ENCODE peak calls at places on chromosomes 6 and 20, in five cellular contexts. Z is lung, P is IMR-90, U is lower lobe of right lung, D is cardiac muscle cell. N is an unnamed sample. For H3K4me1, the result is how much of the 10 kb centered on the place peaks cover.

GRCh38 chr6:37190159-37190535 is 20.2 kb downstream of the PIM1 start:
- DNase-seq in U (no peak), Z (no peak), D (no peak), P (peak), N (no peak)

GRCh38 chr20:2859330-2860121 is 13.8 kb upstream of the PTPRA start:
- DNase-seq in P (no peak), D (peak), Z (no peak), U (no peak), N (no peak)

GRCh38 chr20:38143646-38144554 is 21.2 kb downstream of the TGM2 start:
- DNase-seq in U (no peak), Z (no peak), D (peak), P (peak), N (no peak)

GRCh38 chr6:155580904-155581303 is 125.3 kb upstream of the NOX3 start:
- DNase-seq in D (no peak), U (no peak), P (no peak), Z (no peak), N (no peak)

GRCh38 chr6:44117397-44118128 is 9.7 kb downstream of the MRPL14 start:
- DNase-seq in U (peak), P (no peak), D (no peak), Z (peak), N (no peak)

GRCh38 chr6:98547151-98547550 is 287.2 kb upstream of the POU3F2 start:
- DNase-seq in D (no peak), U (no peak), P (no peak), Z (no peak), N (no peak)

GRCh38 chr6:148868314-148868713 is 121.5 kb downstream of the UST start:
- DNase-seq in D (peak), Z (no peak), P (peak), U (no peak), N (no peak)

GRCh38 chr20:44187054-44187762 is at the start of gene JPH2:
- DNase-seq in D (peak), Z (no peak), U (peak), P (peak), N (no peak)

GRCh38 chr6:85163553-85163952 is 286.3 kb upstream of the NT5E start:
- DNase-seq in D (peak), Z (no peak), P (no peak), U (no peak), N (no peak)

GRCh38 chr6:71138416-71138815 is 150.2 kb upstream of the OGFRL1 start:
- DNase-seq in D (no peak), Z (no peak), U (no peak), P (no peak), N (no peak)

GRCh38 chr20:45300961-45301360 is 5.7 kb upstream of the RBPJL start:
- DNase-seq in P (peak), D (peak), Z (no peak), U (no peak), N (no peak)

GRCh38 chr6:109579361-109579760 is 96.3 kb upstream of the ZBTB24 start:
- DNase-seq in D (no peak), Z (no peak), P (no peak), U (no peak), N (no peak)

GRCh38 chr6:169229611-169230321 is 23.9 kb downstream of the THBS2 start:
- DNase-seq in D (peak), Z (no peak), P (no peak), U (no peak), N (no peak)

GRCh38 chr6:109925060-109925459 is 53.1 kb upstream of the GPR6 start:
- DNase-seq in Z (no peak), D (peak), P (no peak), U (no peak), N (no peak)

GRCh38 chr6:1312193-1312443 is 220 bp downstream of the FOXQ1 start:
- DNase-seq in Z (no peak), D (no peak), P (no peak), U (no peak), N (no peak)
- H3K4me3 ChIP-seq in Z (peak), D (peak), P (peak), U (peak), N (no peak)

DNA sequence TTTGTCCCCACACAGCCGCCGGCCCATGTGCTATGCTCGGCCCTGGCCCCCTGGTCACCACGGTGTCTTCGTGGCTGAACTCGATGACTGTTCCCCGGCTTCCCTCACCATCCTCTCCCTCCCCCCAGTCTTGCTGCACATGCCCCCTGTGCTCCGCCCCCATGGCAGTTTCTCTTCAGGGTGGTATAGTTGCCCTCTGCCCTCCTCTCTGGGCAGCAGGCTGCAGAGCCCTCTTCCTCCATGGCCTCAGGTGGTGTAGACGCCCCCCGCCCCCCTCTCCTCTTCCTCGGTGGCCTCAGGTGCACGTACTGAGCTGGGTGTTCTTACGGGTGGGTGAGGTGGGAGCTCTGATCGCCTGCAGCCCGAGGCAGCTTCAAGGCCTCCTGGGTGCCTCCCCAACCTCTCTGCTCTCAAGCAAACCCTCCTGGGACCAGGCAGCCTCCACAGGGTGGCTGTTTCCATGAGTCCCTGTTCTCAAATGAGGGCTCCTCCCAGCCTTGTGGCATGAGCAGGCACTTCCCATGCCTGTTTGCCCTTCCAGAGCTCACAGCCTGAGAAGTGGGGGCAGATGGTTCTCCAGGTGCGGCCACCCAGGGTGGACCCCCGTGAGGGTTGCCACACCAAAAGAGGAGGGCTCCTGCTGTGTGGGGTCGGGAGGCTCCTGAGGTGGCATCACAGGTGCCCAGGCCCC is 24.8 kb downstream of the COL20A1 start:
- DNase-seq in P (no peak), U (no peak), D (no peak), Z (no peak), N (no peak)
- H3K4me1 ChIP-seq in P (under half), U (under half), D (under half), Z (under half), N (under half)

DNA sequence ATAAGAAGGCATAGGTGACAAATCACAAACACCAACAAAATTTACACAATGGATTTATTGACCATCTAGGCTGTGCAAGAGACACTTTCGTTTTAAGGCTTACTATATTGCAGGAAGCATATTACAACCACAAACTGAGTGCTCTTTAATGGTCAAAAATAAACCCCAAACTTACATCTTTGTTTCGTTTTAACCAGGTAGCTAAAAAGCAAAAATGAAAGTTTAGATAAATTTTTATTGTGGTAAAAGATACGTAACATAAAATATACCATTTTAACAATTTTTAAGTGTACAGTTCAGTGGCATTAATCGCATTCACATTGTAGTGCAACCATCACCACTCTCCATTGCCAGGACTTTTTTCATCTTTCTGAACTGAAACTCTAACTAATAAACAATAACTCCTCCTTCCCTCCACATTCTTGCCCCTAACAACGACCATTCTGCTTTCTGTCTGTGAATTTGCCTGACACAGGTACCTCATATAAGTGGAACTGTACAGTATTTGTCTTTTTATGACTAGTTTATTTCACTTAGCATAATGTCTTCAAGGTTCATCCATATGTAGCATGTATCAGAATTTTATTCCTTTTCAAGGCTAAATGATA is 32.3 kb upstream of the DUSP22 start:
- DNase-seq in P (no peak), Z (no peak), D (no peak), U (no peak), N (no peak)
- H3K4me3 ChIP-seq in P (no peak), Z (no peak), D (no peak), U (no peak), N (no peak)

GRCh38 chr6:139647816-139648215 is 273.4 kb upstream of the CITED2 start:
- DNase-seq in Z (no peak), U (no peak), P (no peak), D (no peak), N (no peak)
- H3K4me1 ChIP-seq in Z (under half), U (under half), P (under half), D (under half), N (under half)

DNA sequence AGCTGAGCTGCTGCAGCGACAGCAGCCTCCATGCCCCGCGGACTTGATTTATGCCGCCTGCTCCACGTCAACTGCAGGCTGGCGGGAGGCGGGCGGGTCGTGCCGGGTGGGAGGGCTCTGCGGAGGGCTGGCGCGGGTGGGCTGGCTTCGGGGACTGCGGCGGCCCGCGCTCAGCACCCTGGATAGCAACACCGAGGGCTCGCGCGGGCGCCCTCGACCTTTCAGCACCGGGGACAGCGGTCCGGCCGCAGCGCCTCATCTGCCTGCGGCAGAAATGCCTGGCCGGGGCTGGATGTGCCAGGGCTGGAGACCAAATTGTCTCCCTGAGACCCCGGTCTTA is 792 bp downstream of the SNAP25 start:
- DNase-seq in P (peak), U (peak), D (peak), Z (peak), N (peak)
- H3K4me3 ChIP-seq in P (peak), U (peak), D (peak), Z (no peak), N (no peak)

GRCh38 chr20:47356220-47356525 is 326 bp downstream of the ZMYND8 start:
- DNase-seq in P (no peak), D (no peak), U (no peak), Z (no peak), N (no peak)

GRCh38 chr20:47358052-47358671 is 1.7 kb upstream of the ZMYND8 start:
- DNase-seq in D (no peak), P (no peak), U (no peak), Z (no peak), N (no peak)

GRCh38 chr20:47357296-47358051 is 975 bp upstream of the ZMYND8 start:
- DNase-seq in U (peak), Z (peak), P (peak), D (peak), N (peak)

GRCh38 chr20:47355489-47356219 is 845 bp downstream of the ZMYND8 start:
- DNase-seq in Z (no peak), U (peak), P (no peak), D (peak), N (peak)

DNA sequence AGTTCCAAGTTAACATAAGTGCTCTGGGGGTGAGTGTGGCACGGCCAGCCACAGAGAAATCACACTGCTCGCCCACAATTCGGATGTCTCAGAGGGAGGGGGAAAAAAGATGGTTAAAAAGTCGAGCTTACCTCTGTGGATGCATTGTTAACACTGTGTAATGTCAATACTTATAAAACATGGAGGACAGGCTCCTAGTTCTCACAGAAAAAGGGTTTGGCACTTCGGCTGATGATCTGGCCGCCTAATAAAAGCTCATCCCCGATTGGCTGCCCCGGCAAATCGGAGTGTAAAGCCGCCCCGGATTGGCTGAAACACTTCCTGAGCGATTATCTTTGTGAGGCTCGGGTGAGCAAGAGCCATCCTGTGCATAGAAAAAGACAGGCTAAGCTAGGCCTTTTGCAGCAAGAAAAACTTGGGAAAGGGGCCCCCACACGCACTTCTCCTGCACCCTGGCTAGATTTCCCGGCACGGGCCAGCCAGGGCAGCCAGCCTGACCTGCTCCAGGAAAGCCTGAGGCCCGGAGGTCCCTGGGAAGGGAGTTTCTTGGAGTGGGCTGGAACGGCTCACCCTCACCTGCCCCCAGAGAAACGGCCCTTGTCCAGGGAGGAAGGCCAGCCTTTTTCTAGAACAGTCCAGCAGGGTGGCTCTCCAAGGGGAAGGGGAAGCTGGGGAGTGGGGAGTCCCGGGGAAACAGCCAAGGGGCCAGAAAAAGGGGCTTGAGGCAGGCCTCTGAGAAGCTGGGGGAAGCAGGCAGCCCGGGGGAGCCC is at the start of gene ZMYND8:
- DNase-seq in U (peak), P (peak), D (peak), Z (peak), N (peak)
- H3K4me1 ChIP-seq in U (half or more), P (half or more), D (half or more), Z (under half), N (half or more)